ENCODE peak calls at places on chromosome 19, in eight cellular contexts. One of them, this sample, is unnamed.

GRCh38 chr19:4571305-4571917 is 11.9 kb upstream of the SEMA6B start:
- DNase-seq in occipital lobe: no peak
- DNase-seq in stimulated activated CD4-positive, alpha-beta T cell treated with anti-CD3 and anti-CD28 coated beads, Interleukin-2, amount 100 ng/mL, for 48 hours: no peak
- DNase-seq in LNCaP clone FGC: no peak
- DNase-seq in activated gamma-delta T cell: no peak
- DNase-seq in NCI-H774: no peak
- DNase-seq in cardiac fibroblast: peak; percentile 67
- DNase-seq in skeletal muscle cell: no peak
- DNase-seq in this sample: no peak

GRCh38 chr19:40424637-40425449 is 949 bp downstream of the SERTAD1 start:
- DNase-seq in occipital lobe: no peak
- DNase-seq in NCI-H774: no peak
- DNase-seq in LNCaP clone FGC: no peak
- DNase-seq in skeletal muscle cell: no peak
- DNase-seq in activated gamma-delta T cell: no peak
- DNase-seq in cardiac fibroblast: peak; percentile 43
- DNase-seq in stimulated activated CD4-positive, alpha-beta T cell treated with anti-CD3 and anti-CD28 coated beads, Interleukin-2, amount 100 ng/mL, for 48 hours: no peak
- DNase-seq in this sample: no peak

GRCh38 chr19:47093254-47093653 is 20.3 kb downstream of the ZC3H4 start:
- DNase-seq in stimulated activated CD4-positive, alpha-beta T cell treated with anti-CD3 and anti-CD28 coated beads, Interleukin-2, amount 100 ng/mL, for 48 hours: no peak
- DNase-seq in LNCaP clone FGC: no peak
- DNase-seq in cardiac fibroblast: no peak
- DNase-seq in activated gamma-delta T cell: no peak
- DNase-seq in skeletal muscle cell: no peak
- DNase-seq in occipital lobe: no peak
- DNase-seq in NCI-H774: no peak
- DNase-seq in this sample: no peak

GRCh38 chr19:32396046-32396652 is 9.4 kb upstream of the DPY19L3 start:
- DNase-seq in activated gamma-delta T cell: no peak
- DNase-seq in stimulated activated CD4-positive, alpha-beta T cell treated with anti-CD3 and anti-CD28 coated beads, Interleukin-2, amount 100 ng/mL, for 48 hours: no peak
- DNase-seq in occipital lobe: no peak
- DNase-seq in NCI-H774: no peak
- DNase-seq in cardiac fibroblast: no peak
- DNase-seq in skeletal muscle cell: no peak
- DNase-seq in LNCaP clone FGC: no peak
- DNase-seq in this sample: no peak

GRCh38 chr19:48715276-48715675 is 4.2 kb downstream of the MAMSTR start:
- DNase-seq in cardiac fibroblast: no peak
- DNase-seq in LNCaP clone FGC: no peak
- DNase-seq in occipital lobe: no peak
- DNase-seq in skeletal muscle cell: no peak
- DNase-seq in stimulated activated CD4-positive, alpha-beta T cell treated with anti-CD3 and anti-CD28 coated beads, Interleukin-2, amount 100 ng/mL, for 48 hours: no peak
- DNase-seq in NCI-H774: no peak
- DNase-seq in activated gamma-delta T cell: no peak
- DNase-seq in this sample: no peak

GRCh38 chr19:2603320-2603719 is 99.2 kb downstream of the GNG7 start:
- DNase-seq in stimulated activated CD4-positive, alpha-beta T cell treated with anti-CD3 and anti-CD28 coated beads, Interleukin-2, amount 100 ng/mL, for 48 hours: no peak
- DNase-seq in NCI-H774: no peak
- DNase-seq in skeletal muscle cell: no peak
- DNase-seq in LNCaP clone FGC: no peak
- DNase-seq in activated gamma-delta T cell: no peak
- DNase-seq in occipital lobe: no peak
- DNase-seq in cardiac fibroblast: peak; percentile 76
- DNase-seq in this sample: peak; percentile 55

GRCh38 chr19:46601318-46602224 is at the start of gene CALM3:
- DNase-seq in cardiac fibroblast: no peak
- DNase-seq in activated gamma-delta T cell: no peak
- DNase-seq in LNCaP clone FGC: no peak
- DNase-seq in stimulated activated CD4-positive, alpha-beta T cell treated with anti-CD3 and anti-CD28 coated beads, Interleukin-2, amount 100 ng/mL, for 48 hours: no peak
- DNase-seq in skeletal muscle cell: no peak
- DNase-seq in NCI-H774: no peak
- DNase-seq in occipital lobe: no peak
- DNase-seq in this sample: no peak

GRCh38 chr19:7476941-7477494 is 11.8 kb downstream of the PEX11G start:
- DNase-seq in stimulated activated CD4-positive, alpha-beta T cell treated with anti-CD3 and anti-CD28 coated beads, Interleukin-2, amount 100 ng/mL, for 48 hours: no peak
- DNase-seq in activated gamma-delta T cell: no peak
- DNase-seq in occipital lobe: no peak
- DNase-seq in LNCaP clone FGC: no peak
- DNase-seq in NCI-H774: no peak
- DNase-seq in skeletal muscle cell: no peak
- DNase-seq in cardiac fibroblast: no peak
- DNase-seq in this sample: no peak

GRCh38 chr19:49056101-49056901 is 1.2 kb downstream of the CGB7 start:
- DNase-seq in NCI-H774: peak; percentile 59
- DNase-seq in occipital lobe: no peak
- DNase-seq in LNCaP clone FGC: no peak
- DNase-seq in stimulated activated CD4-positive, alpha-beta T cell treated with anti-CD3 and anti-CD28 coated beads, Interleukin-2, amount 100 ng/mL, for 48 hours: peak; percentile 34
- DNase-seq in activated gamma-delta T cell: peak; percentile 36
- DNase-seq in skeletal muscle cell: no peak
- DNase-seq in cardiac fibroblast: peak; percentile 49
- DNase-seq in this sample: no peak

GRCh38 chr19:35021596-35021995 is 8.7 kb upstream of the SCN1B start:
- DNase-seq in activated gamma-delta T cell: no peak
- DNase-seq in cardiac fibroblast: no peak
- DNase-seq in LNCaP clone FGC: no peak
- DNase-seq in NCI-H774: no peak
- DNase-seq in occipital lobe: no peak
- DNase-seq in stimulated activated CD4-positive, alpha-beta T cell treated with anti-CD3 and anti-CD28 coated beads, Interleukin-2, amount 100 ng/mL, for 48 hours: no peak
- DNase-seq in skeletal muscle cell: no peak
- DNase-seq in this sample: no peak

GRCh38 chr19:19600793-19601346 is 17.6 kb downstream of the PBX4 start:
- DNase-seq in NCI-H774: no peak
- DNase-seq in stimulated activated CD4-positive, alpha-beta T cell treated with anti-CD3 and anti-CD28 coated beads, Interleukin-2, amount 100 ng/mL, for 48 hours: no peak
- DNase-seq in skeletal muscle cell: no peak
- DNase-seq in cardiac fibroblast: no peak
- DNase-seq in LNCaP clone FGC: no peak
- DNase-seq in activated gamma-delta T cell: no peak
- DNase-seq in occipital lobe: no peak
- DNase-seq in this sample: no peak